ENCODE peak calls at places on chromosomes 2 and 18, in four cellular contexts. N, T, I and L are unnamed samples.
A peak's percentile ranks its signal among the peaks of the same experiment; 100 is the strongest.

GRCh38 chr2:113370030-113370429 is 67.5 kb upstream of the ZNG1B start:
- DNase-seq in N (no peak), T (no peak), I (no peak), L (no peak)

GRCh38 chr2:1869987-1870386 is 125.7 kb upstream of the PXDN start:
- DNase-seq in N (no peak), T (no peak), I (peak; percentile 42), L (no peak)

GRCh38 chr2:231133365-231134114 is 8.7 kb upstream of the HTR2B start:
- DNase-seq in N (no peak), T (no peak), I (no peak), L (peak; percentile 36)

GRCh38 chr2:41400057-41400665 is 647.7 kb upstream of the PKDCC start:
- DNase-seq in N (no peak), T (no peak), I (no peak), L (no peak)

GRCh38 chr2:151638188-151638933 is 95.9 kb downstream of the NEB start:
- DNase-seq in N (no peak), T (no peak), I (peak; percentile 3), L (no peak)

GRCh38 chr2:42041377-42042127 is 6.3 kb upstream of the PKDCC start:
- DNase-seq in N (no peak), T (no peak), I (no peak), L (no peak)

GRCh38 chr2:239299218-239299939 is 101.4 kb downstream of the HDAC4 start:
- DNase-seq in N (peak; percentile 5), T (no peak), I (no peak), L (no peak)

GRCh38 chr2:177914247-177914646 is 158.3 kb downstream of the PDE11A start:
- DNase-seq in N (no peak), T (no peak), I (no peak), L (no peak)

GRCh38 chr18:55013086-55013485 is 53.8 kb upstream of the CCDC68 start:
- DNase-seq in N (no peak), T (no peak), I (no peak), L (no peak)

GRCh38 chr2:60717691-60718090 is 38.4 kb upstream of the PAPOLG start:
- DNase-seq in N (no peak), T (no peak), I (peak; percentile 66), L (no peak)

GRCh38 chr2:169039702-169040101 is 8.6 kb upstream of the ABCB11 start:
- DNase-seq in N (no peak), T (no peak), I (no peak), L (no peak)

GRCh38 chr2:151289972-151290335 is 486 bp upstream of the NMI start:
- DNase-seq in N (peak; percentile 28), T (no peak), I (peak; percentile 54), L (no peak)

GRCh38 chr18:47901624-47902362 is 28.7 kb downstream of the SMAD2 start:
- DNase-seq in N (no peak), T (no peak), I (no peak), L (no peak)

GRCh38 chr18:30632058-30632718 is 410.4 kb downstream of the DSC3 start:
- DNase-seq in N (no peak), T (no peak), I (no peak), L (no peak)

GRCh38 chr2:88016086-88016947 is at the start of gene RNU2-63P:
- DNase-seq in N (peak; percentile 67), T (peak; percentile 39), I (peak; percentile 84), L (peak; percentile 56)

GRCh38 chr2:88019985-88020384 is 3.6 kb upstream of the RNU2-63P start:
- DNase-seq in N (no peak), T (no peak), I (no peak), L (no peak)

GRCh38 chr2:88022522-88022921 is 6.2 kb upstream of the RNU2-63P start:
- DNase-seq in N (no peak), T (no peak), I (no peak), L (no peak)

GRCh38 chr2:88018969-88019368 is 2.6 kb upstream of the RNU2-63P start:
- DNase-seq in N (no peak), T (no peak), I (no peak), L (no peak)

DNA sequence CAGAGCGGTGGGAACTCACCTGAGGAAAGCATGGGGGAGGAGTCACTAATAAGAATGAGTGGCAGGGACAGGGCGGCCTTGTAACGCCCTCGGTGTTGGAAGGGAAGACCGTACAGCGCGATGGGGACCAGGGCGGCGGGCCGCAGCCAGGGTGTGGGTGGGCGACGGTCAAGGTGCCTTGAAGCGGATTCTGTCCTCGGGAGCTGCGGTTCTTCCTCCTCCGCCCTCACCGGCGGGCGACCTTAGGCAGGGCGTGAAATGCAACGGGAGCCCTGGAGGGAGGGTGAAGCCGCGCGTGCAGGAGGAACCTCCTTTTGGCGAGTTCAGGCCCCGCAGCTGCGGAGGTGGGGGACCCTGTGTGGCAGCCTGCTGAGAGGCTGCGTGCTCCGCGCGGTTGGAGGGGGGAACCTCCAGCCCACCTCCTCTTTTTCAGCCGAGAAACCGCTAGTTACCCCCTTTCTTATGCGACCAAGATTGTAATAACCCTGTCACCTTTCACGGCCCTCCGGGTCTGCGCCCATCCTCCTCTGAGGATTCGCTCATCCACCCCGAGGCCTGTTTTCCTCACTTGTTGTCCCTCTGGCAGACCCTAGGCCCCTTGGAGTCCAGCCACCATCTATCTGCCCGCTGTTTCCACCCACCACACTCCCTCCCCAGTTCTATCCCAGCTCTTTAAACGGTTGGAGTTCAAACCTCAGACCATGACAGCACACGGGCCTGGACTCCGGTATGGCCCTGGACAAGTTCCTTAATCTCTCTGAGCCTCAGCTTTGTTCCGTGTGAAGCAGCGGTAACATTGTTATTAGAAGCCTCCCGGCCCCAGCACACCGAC is 817 bp upstream of the RNU2-63P start:
- DNase-seq in N (peak; percentile 34), T (no peak), I (peak; percentile 79), L (no peak)
- TF ChIP-seq CTCF in N (no peak), T (no peak), I (no peak), L (no peak)

GRCh38 chr2:46490521-46491141 is 11.3 kb downstream of the TMEM247 start:
- DNase-seq in N (peak; percentile 76), T (no peak), I (no peak), L (no peak)
- TF ChIP-seq CTCF in N (peak; percentile 48), T (no peak), I (no peak), L (no peak)

DNA sequence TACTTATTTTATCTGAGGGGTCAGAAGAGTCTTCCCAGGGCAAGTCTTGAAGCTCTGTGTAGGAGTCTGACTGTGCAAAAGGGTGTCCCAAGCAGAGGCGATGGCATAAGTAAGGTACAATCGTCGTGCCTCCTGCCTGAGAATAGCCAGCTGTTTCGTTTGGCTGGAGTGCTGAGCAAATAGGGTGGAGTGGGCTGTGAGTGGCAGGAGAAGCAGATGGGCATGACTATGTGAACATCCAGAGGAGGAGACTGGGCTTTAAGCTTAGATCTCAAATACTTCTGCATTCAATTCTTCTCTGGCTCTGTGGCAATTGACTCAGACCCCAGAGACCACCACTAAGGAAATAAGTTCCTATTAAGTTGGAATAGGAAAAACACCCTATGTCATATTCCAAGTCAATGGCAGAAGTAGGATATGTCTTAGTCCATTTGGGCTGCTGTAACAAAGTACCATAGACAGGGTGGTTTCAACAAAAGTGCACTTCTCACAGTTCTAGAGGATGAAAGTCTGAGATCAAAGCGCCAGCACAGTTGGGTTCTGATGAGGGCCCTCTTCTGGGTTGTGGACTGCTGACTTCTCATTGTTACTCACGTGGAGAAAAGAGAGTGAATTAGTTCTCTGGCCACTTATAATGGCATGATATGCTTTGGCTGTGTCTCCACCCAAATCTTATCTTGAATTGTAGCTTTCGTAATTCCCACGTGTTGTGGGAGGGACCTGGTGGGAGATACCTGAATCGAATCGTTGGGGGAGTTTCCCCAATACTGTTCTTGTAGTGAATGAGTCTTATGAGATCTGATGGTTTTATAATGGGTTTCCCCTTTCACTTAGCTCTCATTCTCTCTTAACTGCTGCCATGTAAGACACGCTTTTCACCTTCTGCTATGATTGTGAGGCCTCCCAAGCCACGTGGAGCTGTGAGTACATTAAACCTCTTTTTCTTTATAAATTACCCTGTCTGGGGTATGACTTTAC is 120.2 kb downstream of the LPIN1 start:
- DNase-seq in N (no peak), T (no peak), I (no peak), L (no peak)
- TF ChIP-seq CTCF in N (no peak), T (no peak), I (no peak), L (no peak)

GRCh38 chr18:3380384-3380961 is 69.5 kb upstream of the TGIF1 start:
- DNase-seq in N (no peak), T (no peak), I (peak; percentile 79), L (no peak)
- TF ChIP-seq CTCF in N (no peak), T (no peak), I (no peak), L (no peak)

DNA sequence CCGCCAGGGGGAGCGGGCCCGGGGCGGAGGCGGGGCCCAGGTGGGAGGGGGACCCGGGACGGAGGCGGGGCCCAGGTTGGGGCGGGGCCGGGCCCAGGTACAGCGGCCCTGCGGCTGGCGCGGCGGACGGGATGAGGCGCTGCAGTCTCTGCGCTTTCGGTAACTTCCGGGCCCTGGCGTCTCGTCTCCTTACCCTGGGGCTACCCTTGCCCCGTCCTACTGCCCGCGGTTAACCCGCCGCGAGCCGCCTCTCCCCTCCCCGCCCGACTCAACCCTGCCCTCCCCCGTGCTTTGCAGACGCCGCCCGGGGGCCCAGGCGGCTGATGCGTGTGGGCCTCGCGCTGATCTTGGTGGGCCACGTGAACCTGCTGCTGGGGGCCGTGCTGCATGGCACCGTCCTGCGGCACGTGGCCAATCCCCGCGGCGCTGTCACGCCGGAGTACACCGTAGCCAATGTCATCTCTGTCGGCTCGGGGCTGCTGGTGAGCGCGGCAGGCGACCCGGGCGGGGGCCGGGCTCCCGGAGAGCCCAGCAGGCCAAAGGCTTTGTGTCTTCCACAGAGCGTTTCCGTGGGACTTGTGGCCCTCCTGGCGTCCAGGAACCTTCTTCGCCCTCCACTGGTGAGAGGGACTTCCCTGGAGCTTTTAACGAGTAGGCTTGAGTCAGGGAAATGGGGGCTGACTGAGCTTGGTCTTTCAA is at the start of gene KRTCAP3:
- DNase-seq in N (no peak), T (no peak), I (peak; percentile 92), L (no peak)
- TF ChIP-seq CTCF in N (no peak), T (no peak), I (peak; percentile 54), L (no peak)

GRCh38 chr2:18154812-18155211 is 276.3 kb downstream of the KCNS3 start:
- DNase-seq in N (no peak), T (no peak), I (no peak), L (no peak)
- TF ChIP-seq CTCF in N (no peak), T (peak; percentile 19), I (no peak), L (no peak)

DNA sequence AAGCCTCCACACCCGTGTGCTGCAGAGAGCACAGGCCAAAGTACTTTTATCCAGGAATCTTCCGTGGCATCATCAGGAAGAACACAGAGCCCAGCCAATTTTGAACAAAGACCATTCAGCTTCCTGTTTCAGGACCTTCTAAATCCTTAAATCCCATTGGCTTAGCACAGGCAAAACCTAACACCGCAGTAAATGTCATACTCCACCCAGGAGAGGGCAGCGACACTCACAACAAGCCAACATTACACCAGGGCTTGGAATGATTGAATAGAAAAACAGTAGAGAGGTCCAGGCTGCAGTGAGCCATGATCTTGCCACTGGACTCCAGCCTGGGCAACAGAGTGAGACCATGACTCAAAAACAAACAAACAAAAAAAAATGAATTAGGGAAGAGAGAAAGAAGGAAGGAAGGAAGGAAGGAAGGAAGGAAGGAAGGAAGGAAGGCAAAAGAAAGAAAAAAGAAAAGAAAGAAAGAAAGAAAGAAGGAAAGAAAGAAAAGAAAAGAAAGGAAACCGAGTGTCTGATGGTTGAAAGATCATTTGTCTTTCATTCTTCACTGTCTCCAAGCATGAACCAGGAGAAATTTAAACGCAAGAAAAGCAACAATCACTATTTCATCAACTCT is 144.6 kb upstream of the SATB2 start:
- DNase-seq in N (no peak), T (no peak), I (no peak), L (no peak)
- TF ChIP-seq CTCF in N (no peak), T (no peak), I (no peak), L (no peak)

GRCh38 chr18:50111398-50111797 is 83.5 kb downstream of the MYO5B start:
- DNase-seq in N (no peak), T (no peak), I (no peak), L (no peak)
- TF ChIP-seq CTCF in N (no peak), T (no peak), I (no peak), L (no peak)